ENCODE peak calls at places on chromosome 2, in six cellular contexts. Y is A549, X is HCT116, F is brain microvascular endothelial cell, N is mucosa of descending colon, S is HepG2. T is an unnamed sample.

GRCh38 chr2:231565915-231566594 is 26.6 kb upstream of the TEX44 start:
- DNase-seq in Y (peak), X (no peak), F (no peak), N (no peak), S (no peak), T (no peak)

GRCh38 chr2:31688282-31688681 is 107.5 kb upstream of the SRD5A2 start:
- DNase-seq in Y (peak), X (peak), F (no peak), N (no peak), S (no peak), T (no peak)

GRCh38 chr2:68974946-68975665 is 670 bp downstream of the GKN1 start:
- DNase-seq in Y (no peak), X (no peak), F (peak), N (no peak), S (no peak), T (no peak)

GRCh38 chr2:191927319-191927867 is 80.5 kb upstream of the CAVIN2 start:
- DNase-seq in Y (peak), X (peak), F (peak), N (peak), S (no peak), T (peak)

GRCh38 chr2:208783184-208783583 is 376.6 kb downstream of the PTH2R start:
- DNase-seq in Y (no peak), X (peak), F (no peak), N (peak), S (peak), T (no peak)

GRCh38 chr2:96241901-96242611 is 23.7 kb downstream of the TMEM127 start:
- DNase-seq in Y (no peak), X (no peak), F (peak), N (peak), S (no peak), T (no peak)

GRCh38 chr2:195498176-195498575 is 158.8 kb upstream of the SLC39A10 start:
- DNase-seq in Y (peak), X (peak), F (no peak), N (peak), S (peak), T (no peak)

GRCh38 chr2:9641641-9642040 is 10.8 kb upstream of the YWHAQ start:
- DNase-seq in Y (no peak), X (no peak), F (no peak), N (no peak), S (no peak), T (no peak)

GRCh38 chr2:232353660-232354059 is 24.9 kb upstream of the ALPP start:
- DNase-seq in Y (no peak), X (no peak), F (no peak), N (no peak), S (no peak), T (no peak)

GRCh38 chr2:209663149-209663548 is 108.5 kb upstream of the UNC80 start:
- DNase-seq in Y (no peak), X (no peak), F (peak), N (no peak), S (no peak), T (no peak)

GRCh38 chr2:1496394-1496821 is 83.1 kb downstream of the TPO start:
- DNase-seq in Y (no peak), X (no peak), F (no peak), N (no peak), S (no peak), T (no peak)

GRCh38 chr2:204692790-204693189 is 147.5 kb downstream of the PARD3B start:
- DNase-seq in Y (no peak), X (no peak), F (no peak), N (no peak), S (no peak), T (no peak)

GRCh38 chr2:128317186-128317897 is 1.3 kb downstream of the HS6ST1 start:
- DNase-seq in Y (no peak), X (no peak), F (no peak), N (no peak), S (peak), T (no peak)

GRCh38 chr2:109423556-109424359 is 190.0 kb downstream of the SEPTIN10 start:
- DNase-seq in Y (no peak), X (no peak), F (no peak), N (peak), S (no peak), T (no peak)

GRCh38 chr2:48943436-48943835 is 187.9 kb upstream of the LHCGR start:
- DNase-seq in Y (no peak), X (no peak), F (no peak), N (no peak), S (no peak), T (no peak)

GRCh38 chr2:236824836-236825235 is 255.2 kb downstream of the ACKR3 start:
- DNase-seq in Y (no peak), X (no peak), F (no peak), N (peak), S (no peak), T (peak)

GRCh38 chr2:197054437-197054836 is 127.9 kb upstream of the PGAP1 start:
- DNase-seq in Y (no peak), X (no peak), F (no peak), N (no peak), S (no peak), T (no peak)

GRCh38 chr2:216216951-216217903 is 108.1 kb downstream of the XRCC5 start:
- DNase-seq in Y (peak), X (no peak), F (peak), N (no peak), S (peak), T (no peak)

GRCh38 chr2:236221798-236222197 is 42.4 kb downstream of the ASB18 start:
- DNase-seq in Y (no peak), X (no peak), F (no peak), N (no peak), S (no peak), T (no peak)

GRCh38 chr2:60331106-60331809 is 222.2 kb downstream of the BCL11A start:
- DNase-seq in Y (no peak), X (no peak), F (peak), N (no peak), S (no peak), T (peak)

GRCh38 chr2:61272421-61273070 is 110.6 kb downstream of the C2orf74 start:
- DNase-seq in Y (no peak), X (no peak), F (no peak), N (no peak), S (no peak), T (no peak)

GRCh38 chr2:175844169-175844568 is 157.9 kb downstream of the LNPK start:
- DNase-seq in Y (no peak), X (peak), F (peak), N (no peak), S (no peak), T (no peak)

GRCh38 chr2:238425979-238426567 is 654 bp upstream of the ASB1 start:
- DNase-seq in Y (peak), X (peak), F (peak), N (no peak), S (peak), T (no peak)

GRCh38 chr2:209556354-209556961 is 132.6 kb downstream of the MAP2 start:
- DNase-seq in Y (peak), X (peak), F (peak), N (no peak), S (peak), T (peak)

GRCh38 chr2:241612156-241613017 is 24.6 kb downstream of the THAP4 start:
- DNase-seq in Y (no peak), X (no peak), F (no peak), N (no peak), S (no peak), T (peak)

GRCh38 chr2:47056374-47056773 is 98.7 kb downstream of the STPG4 start:
- DNase-seq in Y (no peak), X (no peak), F (no peak), N (no peak), S (no peak), T (no peak)

GRCh38 chr2:200736646-200737274 is 75.0 kb upstream of the BZW1 start:
- DNase-seq in Y (no peak), X (no peak), F (no peak), N (no peak), S (no peak), T (no peak)

GRCh38 chr2:239227111-239227581 is 173.7 kb downstream of the HDAC4 start:
- DNase-seq in Y (no peak), X (no peak), F (no peak), N (no peak), S (no peak), T (no peak)

DNA sequence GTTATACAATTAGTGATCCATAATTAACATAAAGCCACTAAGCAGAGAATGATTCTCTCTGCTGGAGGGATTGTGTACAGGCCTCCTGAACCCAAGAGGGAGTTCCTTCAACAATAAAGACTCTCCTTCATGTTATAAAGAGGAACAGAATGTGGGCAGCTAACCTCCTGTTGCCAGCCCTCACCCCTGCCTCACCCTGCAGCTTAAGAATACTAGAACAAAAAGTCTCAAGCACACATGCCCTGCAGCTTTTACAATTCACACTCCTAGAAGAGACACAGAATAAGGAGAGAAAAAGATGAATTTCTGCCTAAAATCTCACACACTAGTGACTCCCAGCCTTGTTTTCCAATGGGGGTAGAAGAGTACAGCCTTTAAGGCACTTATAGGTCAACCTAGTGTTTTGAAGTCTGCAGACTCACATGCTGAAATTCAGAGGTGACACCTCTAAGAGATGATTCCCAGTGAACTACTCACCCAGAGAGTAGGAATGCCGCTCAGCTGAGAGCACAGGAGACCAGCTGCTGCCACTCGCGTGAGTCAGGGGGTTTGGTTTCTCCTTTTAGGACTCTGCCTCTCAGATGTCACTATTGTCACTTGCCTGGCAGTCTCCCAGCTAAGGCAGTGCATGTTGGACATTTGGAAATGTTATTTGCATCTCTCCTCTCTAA is 32.5 kb upstream of the IL1RL1 start:
- DNase-seq in Y (no peak), X (no peak), F (no peak), N (no peak), S (no peak), T (no peak)
- H3K4me3 ChIP-seq in Y (no peak), X (no peak), F (no peak), N (no peak), S (no peak), T (no peak)

GRCh38 chr2:214378455-214379103 is 32.3 kb upstream of the VWC2L start:
- DNase-seq in Y (no peak), X (no peak), F (no peak), N (peak), S (no peak), T (peak)
- TF ChIP-seq CTCF in Y (no peak), X (peak), F (peak), N (no peak), S (no peak), T (peak)

GRCh38 chr2:84925336-84925723 is 19.9 kb downstream of the TMSB10 start:
- DNase-seq in Y (no peak), X (no peak), F (no peak), N (peak), S (no peak), T (no peak)

GRCh38 chr2:84927275-84927627 is 21.8 kb downstream of the TMSB10 start:
- DNase-seq in Y (no peak), X (no peak), F (no peak), N (no peak), S (no peak), T (no peak)

GRCh38 chr2:84923009-84923408 is 17.6 kb downstream of the TMSB10 start:
- DNase-seq in Y (no peak), X (no peak), F (no peak), N (no peak), S (no peak), T (no peak)

GRCh38 chr2:84925724-84926376 is 20.4 kb downstream of the TMSB10 start:
- DNase-seq in Y (peak), X (peak), F (peak), N (peak), S (peak), T (peak)

GRCh38 chr2:84924173-84925106 is 19.0 kb downstream of the TMSB10 start:
- DNase-seq in Y (peak), X (no peak), F (peak), N (peak), S (peak), T (no peak)
- H3K4me3 ChIP-seq in Y (peak), X (no peak), F (no peak), N (no peak), S (peak), T (no peak)

GRCh38 chr2:21694536-21694935 is 570.8 kb downstream of the TDRD15 start:
- DNase-seq in Y (no peak), X (no peak), F (no peak), N (no peak), S (no peak), T (no peak)

GRCh38 chr2:21694079-21694478 is 570.3 kb downstream of the TDRD15 start:
- DNase-seq in Y (no peak), X (no peak), F (no peak), N (no peak), S (no peak), T (no peak)

GRCh38 chr2:21687589-21687988 is 563.8 kb downstream of the TDRD15 start:
- DNase-seq in Y (no peak), X (no peak), F (no peak), N (no peak), S (no peak), T (no peak)

GRCh38 chr2:21690005-21690404 is 566.2 kb downstream of the TDRD15 start:
- DNase-seq in Y (no peak), X (no peak), F (no peak), N (no peak), S (no peak), T (no peak)
- TF ChIP-seq CTCF in Y (no peak), X (no peak), F (no peak), N (no peak), S (no peak), T (no peak)